ENCODE peak calls at places on chromosomes 12 and 14, in seven cellular contexts. One of them, this sample, is unnamed.

GRCh38 chr14:71714225-71714624 is 218.0 kb upstream of the RGS6 start:
- DNase-seq in central memory CD4-positive, alpha-beta T cell: no peak
- DNase-seq in fibroblast of mammary gland: peak
- DNase-seq in NCI-H146: no peak
- DNase-seq in EL: peak
- DNase-seq in stimulated activated CD8-positive, alpha-beta memory T cell treated with anti-CD3 and anti-CD28 coated beads, Interleukin-15, amount 100 ng/mL, for 1 hour: no peak
- DNase-seq in activated CD4-positive, alpha-beta T cell treated with anti-CD3 and anti-CD28 coated beads for 4 hours: no peak
- DNase-seq in this sample: no peak

GRCh38 chr14:35158951-35159653 is 36.8 kb downstream of the PRORP start:
- DNase-seq in central memory CD4-positive, alpha-beta T cell: no peak
- DNase-seq in fibroblast of mammary gland: no peak
- DNase-seq in NCI-H146: no peak
- DNase-seq in EL: no peak
- DNase-seq in stimulated activated CD8-positive, alpha-beta memory T cell treated with anti-CD3 and anti-CD28 coated beads, Interleukin-15, amount 100 ng/mL, for 1 hour: no peak
- DNase-seq in activated CD4-positive, alpha-beta T cell treated with anti-CD3 and anti-CD28 coated beads for 4 hours: no peak
- DNase-seq in this sample: no peak

GRCh38 chr12:110916295-110916875 is 4.0 kb downstream of the MYL2 start:
- DNase-seq in central memory CD4-positive, alpha-beta T cell: no peak
- DNase-seq in fibroblast of mammary gland: peak
- DNase-seq in NCI-H146: no peak
- DNase-seq in EL: peak
- DNase-seq in stimulated activated CD8-positive, alpha-beta memory T cell treated with anti-CD3 and anti-CD28 coated beads, Interleukin-15, amount 100 ng/mL, for 1 hour: no peak
- DNase-seq in activated CD4-positive, alpha-beta T cell treated with anti-CD3 and anti-CD28 coated beads for 4 hours: no peak
- DNase-seq in this sample: no peak

GRCh38 chr14:103806805-103807204 is 40.6 kb downstream of the PPP1R13B start:
- DNase-seq in central memory CD4-positive, alpha-beta T cell: no peak
- DNase-seq in fibroblast of mammary gland: no peak
- DNase-seq in NCI-H146: no peak
- DNase-seq in EL: no peak
- DNase-seq in stimulated activated CD8-positive, alpha-beta memory T cell treated with anti-CD3 and anti-CD28 coated beads, Interleukin-15, amount 100 ng/mL, for 1 hour: no peak
- DNase-seq in activated CD4-positive, alpha-beta T cell treated with anti-CD3 and anti-CD28 coated beads for 4 hours: no peak
- DNase-seq in this sample: no peak

GRCh38 chr12:3493225-3494049 is 2.4 kb downstream of the PRMT8 start:
- DNase-seq in central memory CD4-positive, alpha-beta T cell: no peak
- DNase-seq in fibroblast of mammary gland: no peak
- DNase-seq in NCI-H146: peak
- DNase-seq in EL: no peak
- DNase-seq in stimulated activated CD8-positive, alpha-beta memory T cell treated with anti-CD3 and anti-CD28 coated beads, Interleukin-15, amount 100 ng/mL, for 1 hour: no peak
- DNase-seq in activated CD4-positive, alpha-beta T cell treated with anti-CD3 and anti-CD28 coated beads for 4 hours: no peak
- DNase-seq in this sample: no peak

GRCh38 chr12:7399089-7399488 is 44.9 kb downstream of the CD163L1 start:
- DNase-seq in central memory CD4-positive, alpha-beta T cell: no peak
- DNase-seq in fibroblast of mammary gland: no peak
- DNase-seq in NCI-H146: no peak
- DNase-seq in EL: no peak
- DNase-seq in stimulated activated CD8-positive, alpha-beta memory T cell treated with anti-CD3 and anti-CD28 coated beads, Interleukin-15, amount 100 ng/mL, for 1 hour: no peak
- DNase-seq in activated CD4-positive, alpha-beta T cell treated with anti-CD3 and anti-CD28 coated beads for 4 hours: no peak
- DNase-seq in this sample: no peak

GRCh38 chr12:122081108-122081696 is 2.6 kb downstream of the MLXIP start:
- DNase-seq in central memory CD4-positive, alpha-beta T cell: no peak
- DNase-seq in fibroblast of mammary gland: peak
- DNase-seq in NCI-H146: no peak
- DNase-seq in EL: peak
- DNase-seq in stimulated activated CD8-positive, alpha-beta memory T cell treated with anti-CD3 and anti-CD28 coated beads, Interleukin-15, amount 100 ng/mL, for 1 hour: no peak
- DNase-seq in activated CD4-positive, alpha-beta T cell treated with anti-CD3 and anti-CD28 coated beads for 4 hours: no peak
- DNase-seq in this sample: no peak

GRCh38 chr14:104860414-104860813 is 4.7 kb upstream of the CEP170B start:
- DNase-seq in central memory CD4-positive, alpha-beta T cell: no peak
- DNase-seq in fibroblast of mammary gland: no peak
- DNase-seq in NCI-H146: no peak
- DNase-seq in EL: no peak
- DNase-seq in stimulated activated CD8-positive, alpha-beta memory T cell treated with anti-CD3 and anti-CD28 coated beads, Interleukin-15, amount 100 ng/mL, for 1 hour: no peak
- DNase-seq in activated CD4-positive, alpha-beta T cell treated with anti-CD3 and anti-CD28 coated beads for 4 hours: no peak
- DNase-seq in this sample: no peak

GRCh38 chr12:19826988-19827550 is 387.8 kb downstream of the AEBP2 start:
- DNase-seq in central memory CD4-positive, alpha-beta T cell: no peak
- DNase-seq in fibroblast of mammary gland: peak
- DNase-seq in NCI-H146: no peak
- DNase-seq in EL: no peak
- DNase-seq in stimulated activated CD8-positive, alpha-beta memory T cell treated with anti-CD3 and anti-CD28 coated beads, Interleukin-15, amount 100 ng/mL, for 1 hour: no peak
- DNase-seq in activated CD4-positive, alpha-beta T cell treated with anti-CD3 and anti-CD28 coated beads for 4 hours: no peak
- DNase-seq in this sample: no peak

GRCh38 chr12:105399428-105400081 is 69.1 kb downstream of the C12orf75 start:
- DNase-seq in central memory CD4-positive, alpha-beta T cell: no peak
- DNase-seq in fibroblast of mammary gland: no peak
- DNase-seq in NCI-H146: no peak
- DNase-seq in EL: no peak
- DNase-seq in stimulated activated CD8-positive, alpha-beta memory T cell treated with anti-CD3 and anti-CD28 coated beads, Interleukin-15, amount 100 ng/mL, for 1 hour: no peak
- DNase-seq in activated CD4-positive, alpha-beta T cell treated with anti-CD3 and anti-CD28 coated beads for 4 hours: no peak
- DNase-seq in this sample: no peak

GRCh38 chr12:53062977-53063707 is 13.3 kb downstream of the TNS2 start:
- DNase-seq in central memory CD4-positive, alpha-beta T cell: no peak
- DNase-seq in fibroblast of mammary gland: no peak
- DNase-seq in NCI-H146: no peak
- DNase-seq in EL: no peak
- DNase-seq in stimulated activated CD8-positive, alpha-beta memory T cell treated with anti-CD3 and anti-CD28 coated beads, Interleukin-15, amount 100 ng/mL, for 1 hour: no peak
- DNase-seq in activated CD4-positive, alpha-beta T cell treated with anti-CD3 and anti-CD28 coated beads for 4 hours: no peak
- DNase-seq in this sample: no peak

GRCh38 chr14:64117671-64118402 is 176.3 kb downstream of the ESR2 start:
- DNase-seq in central memory CD4-positive, alpha-beta T cell: no peak
- DNase-seq in fibroblast of mammary gland: peak
- DNase-seq in NCI-H146: no peak
- DNase-seq in EL: no peak
- DNase-seq in stimulated activated CD8-positive, alpha-beta memory T cell treated with anti-CD3 and anti-CD28 coated beads, Interleukin-15, amount 100 ng/mL, for 1 hour: no peak
- DNase-seq in activated CD4-positive, alpha-beta T cell treated with anti-CD3 and anti-CD28 coated beads for 4 hours: no peak
- DNase-seq in this sample: no peak

GRCh38 chr12:131828671-131829350 is 618 bp downstream of the MMP17 start:
- DNase-seq in central memory CD4-positive, alpha-beta T cell: no peak
- DNase-seq in fibroblast of mammary gland: no peak
- DNase-seq in NCI-H146: peak
- DNase-seq in EL: no peak
- DNase-seq in stimulated activated CD8-positive, alpha-beta memory T cell treated with anti-CD3 and anti-CD28 coated beads, Interleukin-15, amount 100 ng/mL, for 1 hour: no peak
- DNase-seq in activated CD4-positive, alpha-beta T cell treated with anti-CD3 and anti-CD28 coated beads for 4 hours: no peak
- DNase-seq in this sample: no peak

GRCh38 chr12:38921025-38921677 is 15.8 kb upstream of the CPNE8 start:
- DNase-seq in central memory CD4-positive, alpha-beta T cell: no peak
- DNase-seq in fibroblast of mammary gland: peak
- DNase-seq in NCI-H146: peak
- DNase-seq in EL: no peak
- DNase-seq in stimulated activated CD8-positive, alpha-beta memory T cell treated with anti-CD3 and anti-CD28 coated beads, Interleukin-15, amount 100 ng/mL, for 1 hour: no peak
- DNase-seq in activated CD4-positive, alpha-beta T cell treated with anti-CD3 and anti-CD28 coated beads for 4 hours: peak
- DNase-seq in this sample: no peak

GRCh38 chr12:113242018-113242418 is 20.8 kb downstream of the TPCN1 start:
- DNase-seq in central memory CD4-positive, alpha-beta T cell: no peak
- DNase-seq in fibroblast of mammary gland: peak
- DNase-seq in NCI-H146: peak
- DNase-seq in EL: no peak
- DNase-seq in stimulated activated CD8-positive, alpha-beta memory T cell treated with anti-CD3 and anti-CD28 coated beads, Interleukin-15, amount 100 ng/mL, for 1 hour: no peak
- DNase-seq in activated CD4-positive, alpha-beta T cell treated with anti-CD3 and anti-CD28 coated beads for 4 hours: no peak
- DNase-seq in this sample: no peak

GRCh38 chr14:100348779-100349708 is 25.9 kb downstream of the SLC25A47 start:
- DNase-seq in central memory CD4-positive, alpha-beta T cell: no peak
- DNase-seq in fibroblast of mammary gland: no peak
- DNase-seq in NCI-H146: peak
- DNase-seq in EL: no peak
- DNase-seq in stimulated activated CD8-positive, alpha-beta memory T cell treated with anti-CD3 and anti-CD28 coated beads, Interleukin-15, amount 100 ng/mL, for 1 hour: no peak
- DNase-seq in activated CD4-positive, alpha-beta T cell treated with anti-CD3 and anti-CD28 coated beads for 4 hours: no peak
- DNase-seq in this sample: no peak

GRCh38 chr12:107310621-107311020 is 217.3 kb upstream of the CRY1 start:
- DNase-seq in central memory CD4-positive, alpha-beta T cell: no peak
- DNase-seq in fibroblast of mammary gland: no peak
- DNase-seq in NCI-H146: no peak
- DNase-seq in EL: no peak
- DNase-seq in stimulated activated CD8-positive, alpha-beta memory T cell treated with anti-CD3 and anti-CD28 coated beads, Interleukin-15, amount 100 ng/mL, for 1 hour: no peak
- DNase-seq in activated CD4-positive, alpha-beta T cell treated with anti-CD3 and anti-CD28 coated beads for 4 hours: no peak
- DNase-seq in this sample: no peak

GRCh38 chr12:114384746-114385145 is 21.2 kb downstream of the TBX5 start:
- DNase-seq in central memory CD4-positive, alpha-beta T cell: no peak
- DNase-seq in fibroblast of mammary gland: peak
- DNase-seq in NCI-H146: no peak
- DNase-seq in EL: no peak
- DNase-seq in stimulated activated CD8-positive, alpha-beta memory T cell treated with anti-CD3 and anti-CD28 coated beads, Interleukin-15, amount 100 ng/mL, for 1 hour: no peak
- DNase-seq in activated CD4-positive, alpha-beta T cell treated with anti-CD3 and anti-CD28 coated beads for 4 hours: no peak
- DNase-seq in this sample: no peak

GRCh38 chr12:93748672-93749403 is 71.7 kb downstream of the CRADD start:
- DNase-seq in central memory CD4-positive, alpha-beta T cell: no peak
- DNase-seq in fibroblast of mammary gland: no peak
- DNase-seq in NCI-H146: peak
- DNase-seq in EL: no peak
- DNase-seq in stimulated activated CD8-positive, alpha-beta memory T cell treated with anti-CD3 and anti-CD28 coated beads, Interleukin-15, amount 100 ng/mL, for 1 hour: no peak
- DNase-seq in activated CD4-positive, alpha-beta T cell treated with anti-CD3 and anti-CD28 coated beads for 4 hours: no peak
- DNase-seq in this sample: no peak

GRCh38 chr14:99687284-99688209 is 3.4 kb downstream of the CYP46A1 start:
- DNase-seq in central memory CD4-positive, alpha-beta T cell: peak
- DNase-seq in fibroblast of mammary gland: no peak
- DNase-seq in NCI-H146: peak
- DNase-seq in EL: no peak
- DNase-seq in stimulated activated CD8-positive, alpha-beta memory T cell treated with anti-CD3 and anti-CD28 coated beads, Interleukin-15, amount 100 ng/mL, for 1 hour: no peak
- DNase-seq in activated CD4-positive, alpha-beta T cell treated with anti-CD3 and anti-CD28 coated beads for 4 hours: peak
- DNase-seq in this sample: peak